ENCODE peak calls at places on chromosome 19, in eight cellular contexts. G is OCI-LY7; I is suprapubic skin; T is breast epithelium; A is right lobe of liver; D is CD4-positive, alpha-beta T cell; L is GM12865; B is AG10803. J is an unnamed sample.

GRCh38 chr19:30253581-30253996 is 118.6 kb upstream of the ZNF536 start:
- DNase-seq in G (no peak), I (no peak), T (no peak), A (no peak), D (no peak), L (no peak), B (peak; percentile 73), J (peak; percentile 50)

GRCh38 chr19:41696402-41697197 is 8.5 kb upstream of the CEACAM7 start:
- DNase-seq in G (no peak), I (peak; percentile 62), T (no peak), A (peak; percentile 21), D (no peak), L (no peak), B (no peak), J (no peak)

GRCh38 chr19:18568367-18568766 is 3.3 kb upstream of the UBA52 start:
- DNase-seq in G (no peak), I (no peak), T (no peak), A (no peak), D (no peak), L (no peak), B (no peak), J (no peak)

GRCh38 chr19:18610245-18610555 is 2.5 kb upstream of the TMEM59L start:
- DNase-seq in G (no peak), I (no peak), T (no peak), A (no peak), D (no peak), L (no peak), B (no peak), J (no peak)

GRCh38 chr19:55654323-55654832 is 457 bp upstream of the U2AF2 start:
- DNase-seq in G (peak; percentile 100), I (peak; percentile 100), T (peak; percentile 99), A (peak; percentile 99), D (peak; percentile 97), L (peak; percentile 100), B (peak; percentile 98), J (no peak)

GRCh38 chr19:20423381-20424207 is 142.0 kb downstream of the ZNF737 start:
- DNase-seq in G (peak; percentile 38), I (peak; percentile 80), T (peak; percentile 54), A (peak; percentile 45), D (no peak), L (peak; percentile 52), B (peak; percentile 68), J (no peak)

GRCh38 chr19:29875931-29876330 is 64.1 kb downstream of the CCNE1 start:
- DNase-seq in G (no peak), I (peak; percentile 56), T (no peak), A (no peak), D (no peak), L (no peak), B (no peak), J (no peak)

GRCh38 chr19:28710278-28710677 is 502.7 kb downstream of the UQCRFS1 start:
- DNase-seq in G (peak; percentile 76), I (no peak), T (no peak), A (no peak), D (no peak), L (peak; percentile 65), B (peak; percentile 74), J (no peak)

GRCh38 chr19:16325671-16326400 is 1.2 kb downstream of the KLF2 start:
- DNase-seq in G (peak; percentile 57), I (peak; percentile 85), T (no peak), A (peak; percentile 56), D (peak; percentile 57), L (peak; percentile 48), B (peak; percentile 35), J (no peak)

GRCh38 chr19:49512970-49513745 is 697 bp downstream of the FCGRT start:
- DNase-seq in G (peak; percentile 59), I (no peak), T (no peak), A (peak; percentile 82), D (no peak), L (no peak), B (no peak), J (peak; percentile 68)

GRCh38 chr19:29724102-29724641 is 9.1 kb upstream of the C19orf12 start:
- DNase-seq in G (no peak), I (no peak), T (no peak), A (no peak), D (no peak), L (peak; percentile 26), B (no peak), J (no peak)

GRCh38 chr19:56301152-56301551 is 13.5 kb downstream of the ZSCAN5A start:
- DNase-seq in G (no peak), I (no peak), T (no peak), A (no peak), D (no peak), L (no peak), B (no peak), J (no peak)

GRCh38 chr19:51808333-51808986 is 13.5 kb downstream of the FPR3 start:
- DNase-seq in G (no peak), I (no peak), T (no peak), A (no peak), D (no peak), L (no peak), B (peak; percentile 74), J (no peak)

GRCh38 chr19:35618857-35619256 is 6.3 kb downstream of the HAUS5 start:
- DNase-seq in G (no peak), I (no peak), T (no peak), A (no peak), D (no peak), L (no peak), B (no peak), J (no peak)

GRCh38 chr19:14463747-14464146 is 11.4 kb downstream of the PTGER1 start:
- DNase-seq in G (no peak), I (no peak), T (no peak), A (no peak), D (no peak), L (no peak), B (no peak), J (no peak)

GRCh38 chr19:14471436-14472187 is 3.5 kb downstream of the PTGER1 start:
- DNase-seq in G (no peak), I (no peak), T (no peak), A (no peak), D (no peak), L (no peak), B (no peak), J (no peak)

GRCh38 chr19:14467391-14467790 is 7.8 kb downstream of the PTGER1 start:
- DNase-seq in G (no peak), I (no peak), T (no peak), A (no peak), D (no peak), L (no peak), B (no peak), J (no peak)

GRCh38 chr19:14470031-14470876 is 4.9 kb downstream of the PTGER1 start:
- DNase-seq in G (no peak), I (no peak), T (no peak), A (no peak), D (no peak), L (no peak), B (no peak), J (no peak)

GRCh38 chr19:14467816-14468215 is 7.3 kb downstream of the PTGER1 start:
- DNase-seq in G (no peak), I (no peak), T (no peak), A (no peak), D (no peak), L (no peak), B (no peak), J (no peak)
- TF ChIP-seq CTCF in G (no peak), I (no peak), T (no peak), A (no peak), D (no peak), L (no peak), B (no peak), J (no peak)

GRCh38 chr19:44904426-44904994 is 1.1 kb upstream of the APOE start:
- DNase-seq in G (peak; percentile 20), I (no peak), T (no peak), A (no peak), D (no peak), L (peak; percentile 25), B (no peak), J (no peak)
- TF ChIP-seq CTCF in G (peak; percentile 73), I (no peak), T (no peak), A (peak; percentile 17), D (no peak), L (peak; percentile 16), B (peak; percentile 24), J (peak; percentile 28)

GRCh38 chr19:534088-534487 is 2.5 kb downstream of the CDC34 start:
- DNase-seq in G (no peak), I (no peak), T (no peak), A (no peak), D (no peak), L (no peak), B (no peak), J (no peak)
- TF ChIP-seq CTCF in G (peak; percentile 17), I (no peak), T (no peak), A (no peak), D (no peak), L (peak; percentile 2), B (no peak), J (no peak)

GRCh38 chr19:40216777-40217026 is 1.5 kb downstream of the TTC9B start:
- DNase-seq in G (no peak), I (no peak), T (no peak), A (no peak), D (no peak), L (no peak), B (no peak), J (no peak)

GRCh38 chr19:40216013-40216776 is 2.0 kb downstream of the TTC9B start:
- DNase-seq in G (no peak), I (no peak), T (no peak), A (no peak), D (no peak), L (no peak), B (no peak), J (no peak)

GRCh38 chr19:40219721-40220276 is 1.6 kb upstream of the TTC9B start:
- DNase-seq in G (no peak), I (no peak), T (no peak), A (no peak), D (no peak), L (no peak), B (peak; percentile 17), J (no peak)

GRCh38 chr19:40217027-40217810 is 965 bp downstream of the TTC9B start:
- DNase-seq in G (peak; percentile 28), I (no peak), T (no peak), A (no peak), D (no peak), L (peak; percentile 21), B (no peak), J (no peak)

DNA sequence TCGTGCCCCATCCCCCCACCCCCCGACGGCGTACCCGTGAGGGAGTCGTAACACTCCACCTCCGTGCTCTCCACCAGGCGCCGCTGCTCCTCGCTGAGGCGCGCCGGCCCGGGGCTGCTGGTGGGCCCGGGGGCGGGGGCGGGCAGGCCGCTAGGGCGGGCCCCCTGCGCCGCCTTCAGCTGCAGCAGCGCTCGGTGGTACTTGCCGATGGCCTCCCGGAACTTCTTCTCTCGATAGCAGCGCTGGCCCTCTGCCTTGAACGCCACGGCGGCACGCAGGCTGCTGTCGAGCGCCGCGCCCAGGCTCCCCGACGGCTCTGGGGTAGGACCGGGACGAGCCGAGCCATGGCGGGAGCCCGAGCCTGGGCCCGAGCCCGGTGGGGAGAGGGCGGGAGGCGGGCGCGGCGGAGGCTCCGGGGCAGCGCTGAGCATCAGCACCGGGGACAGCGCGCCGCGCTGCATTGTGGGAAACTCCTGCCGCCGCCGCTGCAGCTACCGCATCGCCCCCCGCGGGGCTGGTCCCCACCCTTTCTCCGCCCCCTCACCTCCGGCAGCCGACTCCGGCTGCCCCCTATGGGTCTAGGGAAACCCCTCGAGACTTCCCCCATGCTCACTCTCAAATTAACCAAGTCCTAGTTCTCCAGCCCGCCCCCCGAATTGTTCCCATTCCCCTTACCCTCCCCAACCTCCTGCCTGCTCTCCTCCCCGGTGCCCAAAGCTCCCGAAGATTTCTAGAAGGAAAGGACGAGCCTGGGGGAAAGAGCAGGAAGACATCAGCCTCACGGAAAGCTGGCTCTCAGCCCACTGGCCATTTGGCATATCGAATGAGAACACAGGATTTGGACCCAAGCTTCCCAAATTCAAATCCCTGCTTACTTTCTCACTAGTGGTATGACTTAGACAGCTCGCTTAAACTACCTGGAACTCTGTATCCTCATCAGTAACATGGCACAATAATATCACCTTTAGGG is at the start of gene TTC9B:
- DNase-seq in G (no peak), I (no peak), T (no peak), A (no peak), D (peak; percentile 40), L (peak; percentile 23), B (no peak), J (no peak)
- TF ChIP-seq CTCF in G (no peak), I (no peak), T (no peak), A (no peak), D (no peak), L (no peak), B (no peak), J (no peak)

J was measured in D721Med.